ENCODE peak calls at places on chromosome 13, in nine cellular contexts. V, M, X, B, U, E, J, R and Q are unnamed samples. For H3K4me1, the result is how much of the 10 kb centered on the place peaks cover.

GRCh38 chr13:66195238-66195637 is 1034.9 kb downstream of the PCDH9 start:
- DNase-seq in V (no peak), M (no peak), X (no peak), B (no peak), U (no peak), E (no peak), J (no peak), R (no peak), Q (no peak)

GRCh38 chr13:51113186-51113881 is 2.3 kb upstream of the C13orf42 start:
- DNase-seq in V (no peak), M (no peak), X (no peak), B (no peak), U (no peak), E (no peak), J (no peak), R (no peak), Q (no peak)

GRCh38 chr13:22789027-22789593 is 391.7 kb upstream of the SGCG start:
- DNase-seq in V (no peak), M (no peak), X (no peak), B (no peak), U (no peak), E (no peak), J (no peak), R (no peak), Q (no peak)

GRCh38 chr13:100530645-100531044 is 57.9 kb downstream of the GGACT start:
- DNase-seq in V (peak), M (no peak), X (no peak), B (no peak), U (no peak), E (no peak), J (no peak), R (no peak), Q (no peak)

GRCh38 chr13:114097504-114097892 is 34.9 kb downstream of the RASA3 start:
- DNase-seq in V (no peak), M (no peak), X (no peak), B (peak), U (no peak), E (no peak), J (no peak), R (no peak), Q (no peak)

GRCh38 chr13:51229141-51229540 is 6.9 kb downstream of the FAM124A start:
- DNase-seq in V (no peak), M (no peak), X (no peak), B (no peak), U (no peak), E (no peak), J (no peak), R (no peak), Q (no peak)

GRCh38 chr13:106424805-106425204 is 110.7 kb downstream of the EFNB2 start:
- DNase-seq in V (no peak), M (no peak), X (no peak), B (no peak), U (no peak), E (no peak), J (no peak), R (no peak), Q (no peak)

GRCh38 chr13:101390461-101390860 is 25.8 kb downstream of the NALCN start:
- DNase-seq in V (no peak), M (no peak), X (no peak), B (no peak), U (no peak), E (no peak), J (no peak), R (peak), Q (no peak)

GRCh38 chr13:40189885-40190655 is 476.4 kb downstream of the FOXO1 start:
- DNase-seq in V (no peak), M (no peak), X (no peak), B (no peak), U (no peak), E (no peak), J (no peak), R (peak), Q (peak)

GRCh38 chr13:102907016-102907756 is 61.4 kb downstream of the ERCC5 start:
- DNase-seq in V (no peak), M (no peak), X (no peak), B (no peak), U (no peak), E (no peak), J (no peak), R (peak), Q (no peak)

GRCh38 chr13:45328661-45329105 is 12.3 kb downstream of the TPT1 start:
- DNase-seq in V (no peak), M (no peak), X (no peak), B (no peak), U (no peak), E (no peak), J (no peak), R (peak), Q (no peak)

GRCh38 chr13:98445340-98446233 is 131.3 kb downstream of the STK24 start:
- DNase-seq in V (peak), M (peak), X (peak), B (peak), U (peak), E (peak), J (peak), R (peak), Q (peak)
- H3K4me3 ChIP-seq in V (no peak), M (no peak), X (no peak), B (no peak), U (no peak), E (no peak), J (no peak), R (no peak), Q (no peak)

DNA sequence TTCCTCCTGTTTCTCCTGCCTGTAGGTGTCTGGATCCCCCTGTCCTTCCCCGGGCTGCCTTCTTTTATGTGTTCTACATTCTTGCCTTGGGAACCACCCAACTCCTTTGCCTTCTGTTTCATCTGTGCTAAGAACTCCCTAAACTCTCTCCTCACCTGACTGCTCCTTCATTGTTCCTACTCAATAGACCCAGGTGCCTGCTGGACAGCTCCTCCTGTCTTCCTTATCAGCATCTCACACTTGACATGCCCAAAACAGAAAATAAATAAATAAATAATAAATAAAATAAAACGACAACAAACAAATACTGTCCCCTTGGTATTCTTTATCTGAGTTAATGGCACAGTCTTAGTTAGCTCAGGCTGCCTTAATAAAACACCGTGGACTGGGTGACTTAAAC is 200.2 kb upstream of the IPO5 start:
- DNase-seq in V (no peak), M (no peak), X (no peak), B (no peak), U (no peak), E (no peak), J (no peak), R (no peak), Q (no peak)
- H3K4me1 ChIP-seq in V (under half), M (under half), X (under half), B (under half), U (under half), E (under half), J (under half), R (under half), Q (under half)

DNA sequence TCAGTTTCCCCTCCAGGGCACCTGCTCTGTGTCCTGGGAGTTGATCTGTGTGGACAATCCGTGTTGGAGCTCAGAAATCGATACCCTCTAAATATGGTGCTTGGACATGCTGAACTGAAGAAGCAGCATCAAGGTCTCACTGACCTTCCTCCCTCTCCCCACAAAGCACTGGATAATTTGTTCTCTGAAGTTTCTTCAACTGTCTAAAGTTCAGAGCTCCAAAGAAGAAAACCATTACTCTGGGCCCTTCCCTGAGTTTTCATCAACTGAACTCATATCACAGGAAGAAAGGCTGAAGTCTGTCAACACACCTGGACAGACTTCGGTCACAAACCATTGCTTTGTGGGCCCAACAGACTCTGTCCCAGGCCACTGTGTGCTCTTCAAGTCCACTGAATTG is 132.1 kb downstream of the RGCC start:
- DNase-seq in V (no peak), M (no peak), X (no peak), B (no peak), U (no peak), E (no peak), J (no peak), R (no peak), Q (no peak)
- H3K27ac ChIP-seq in V (no peak), M (no peak), X (no peak), B (no peak), U (no peak), E (no peak), J (no peak), R (no peak), Q (no peak)

GRCh38 chr13:62799931-62800436 is 1384.3 kb upstream of the PCDH20 start:
- DNase-seq in V (no peak), M (no peak), X (no peak), B (no peak), U (no peak), E (no peak), J (no peak), R (no peak), Q (no peak)
- H3K4me3 ChIP-seq in V (no peak), M (no peak), X (no peak), B (no peak), U (no peak), E (no peak), J (no peak), R (no peak), Q (no peak)

GRCh38 chr13:98307392-98307743 is 130.3 kb upstream of the RNF113B start:
- DNase-seq in V (no peak), M (no peak), X (no peak), B (no peak), U (no peak), E (no peak), J (no peak), R (peak), Q (no peak)

GRCh38 chr13:98307744-98308524 is 130.9 kb upstream of the RNF113B start:
- DNase-seq in V (no peak), M (no peak), X (no peak), B (no peak), U (no peak), E (no peak), J (no peak), R (peak), Q (no peak)

GRCh38 chr13:98309569-98310335 is 132.7 kb upstream of the RNF113B start:
- DNase-seq in V (no peak), M (no peak), X (no peak), B (no peak), U (no peak), E (no peak), J (no peak), R (no peak), Q (no peak)

GRCh38 chr13:98310485-98311199 is 133.6 kb upstream of the RNF113B start:
- DNase-seq in V (no peak), M (no peak), X (no peak), B (no peak), U (no peak), E (no peak), J (no peak), R (no peak), Q (no peak)

DNA sequence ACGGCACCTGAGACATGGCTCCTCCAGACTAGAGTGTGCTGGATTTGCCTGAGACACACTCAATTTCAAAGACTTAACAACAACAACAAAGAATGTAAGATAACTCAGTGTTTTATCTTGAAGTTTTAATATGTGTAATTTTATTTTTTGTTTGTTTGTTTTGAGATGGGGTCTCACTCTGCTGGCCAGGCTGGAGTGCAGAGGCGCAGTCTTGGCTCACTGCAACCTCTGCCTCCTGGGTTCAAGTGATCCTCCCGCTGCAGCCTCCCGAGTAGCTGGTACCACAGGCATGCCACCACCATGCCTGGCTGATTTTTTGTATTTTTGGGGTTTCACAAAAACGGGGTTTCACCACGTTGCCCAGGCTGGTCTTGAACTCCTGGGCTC is 131.4 kb upstream of the RNF113B start:
- DNase-seq in V (no peak), M (no peak), X (no peak), B (no peak), U (no peak), E (no peak), J (no peak), R (no peak), Q (no peak)
- H3K4me1 ChIP-seq in V (under half), M (half or more), X (under half), B (under half), U (under half), E (under half), J (under half), R (under half), Q (under half)